ENCODE peak calls at places on chromosomes 2 and 18, in five cellular contexts. K is KBM-7, U is LoVo, O is mammary epithelial cell, F is Panc1. W is an unnamed sample.

GRCh38 chr2:177518754-177519153 is 126.2 kb downstream of the AGPS start:
- DNase-seq in K (no peak), U (no peak), O (no peak), F (no peak), W (no peak)

GRCh38 chr2:17627434-17627833 is 86.9 kb downstream of the VSNL1 start:
- DNase-seq in K (no peak), U (no peak), O (peak), F (no peak), W (no peak)

GRCh38 chr2:186690796-186691195 is 3.1 kb upstream of the FAM171B start:
- DNase-seq in K (no peak), U (peak), O (no peak), F (no peak), W (no peak)

GRCh38 chr2:240319855-240320560 is 115.5 kb upstream of the GPC1 start:
- DNase-seq in K (no peak), U (peak), O (peak), F (no peak), W (peak)

GRCh38 chr2:235160281-235160805 is 208.5 kb downstream of the SH3BP4 start:
- DNase-seq in K (no peak), U (no peak), O (no peak), F (no peak), W (no peak)

GRCh38 chr2:68769586-68770270 is 35.1 kb downstream of the ARHGAP25 start:
- DNase-seq in K (no peak), U (no peak), O (peak), F (no peak), W (no peak)

GRCh38 chr2:240392084-240392947 is 43.1 kb upstream of the GPC1 start:
- DNase-seq in K (peak), U (no peak), O (no peak), F (no peak), W (no peak)

GRCh38 chr2:85131116-85131515 is 2.1 kb upstream of the TCF7L1 start:
- DNase-seq in K (peak), U (no peak), O (no peak), F (no peak), W (no peak)

GRCh38 chr2:108287169-108287568 is 1.5 kb upstream of the SULT1C2 start:
- DNase-seq in K (no peak), U (no peak), O (no peak), F (no peak), W (no peak)

GRCh38 chr2:172552547-172553291 is 3.2 kb upstream of the PDK1 start:
- DNase-seq in K (peak), U (no peak), O (peak), F (no peak), W (no peak)

GRCh38 chr18:63105636-63106316 is 213.8 kb downstream of the BCL2 start:
- DNase-seq in K (no peak), U (no peak), O (no peak), F (no peak), W (no peak)

GRCh38 chr2:144382848-144383247 is 137.1 kb downstream of the ZEB2 start:
- DNase-seq in K (peak), U (no peak), O (no peak), F (no peak), W (no peak)

GRCh38 chr2:230085201-230085600 is 16.5 kb upstream of the SLC16A14 start:
- DNase-seq in K (no peak), U (no peak), O (no peak), F (no peak), W (no peak)

GRCh38 chr2:219272995-219273394 is 6.2 kb upstream of the DNAJB2 start:
- DNase-seq in K (no peak), U (peak), O (peak), F (no peak), W (no peak)

GRCh38 chr2:237629188-237629534 is 1.8 kb downstream of the LRRFIP1 start:
- DNase-seq in K (no peak), U (no peak), O (no peak), F (no peak), W (no peak)

GRCh38 chr18:62898359-62898758 is 183.0 kb downstream of the PHLPP1 start:
- DNase-seq in K (no peak), U (no peak), O (peak), F (no peak), W (no peak)

GRCh38 chr2:159069229-159069628 is 100.8 kb downstream of the TANC1 start:
- DNase-seq in K (no peak), U (no peak), O (no peak), F (no peak), W (no peak)

GRCh38 chr2:237498341-237498740 is 11.3 kb downstream of the MLPH start:
- DNase-seq in K (no peak), U (no peak), O (no peak), F (no peak), W (no peak)

W was measured in thoracic aorta.